ENCODE peak calls at places on chromosomes 13 and 19, in four cellular contexts. N is aorta; Z is CD4-positive, alpha-beta memory T cell; G is ascending aorta. K is an unnamed sample.

GRCh38 chr19:45408830-45409593 is 2.6 kb downstream of the POLR1G start:
- DNase-seq in N (no peak), Z (no peak), G (no peak), K (no peak)

GRCh38 chr13:98766120-98766519 is 13.6 kb upstream of the SLC15A1 start:
- DNase-seq in N (no peak), Z (no peak), G (no peak), K (no peak)

GRCh38 chr13:20340759-20341161 is 108.6 kb upstream of the GJB6 start:
- DNase-seq in N (peak; percentile 65), Z (no peak), G (no peak), K (no peak)

GRCh38 chr13:29664591-29664990 is 69.1 kb upstream of the SLC7A1 start:
- DNase-seq in N (no peak), Z (no peak), G (no peak), K (no peak)

GRCh38 chr13:33153421-33154381 is 131.9 kb downstream of the STARD13 start:
- DNase-seq in N (peak; percentile 48), Z (no peak), G (no peak), K (no peak)

GRCh38 chr19:584240-585001 is 5.3 kb upstream of the HCN2 start:
- DNase-seq in N (no peak), Z (peak; percentile 62), G (no peak), K (peak; percentile 43)

GRCh38 chr13:102993348-102993747 is 72.9 kb downstream of the SLC10A2 start:
- DNase-seq in N (no peak), Z (no peak), G (no peak), K (no peak)

GRCh38 chr13:83824561-83824960 is 57.7 kb downstream of the SLITRK1 start:
- DNase-seq in N (no peak), Z (no peak), G (no peak), K (no peak)

GRCh38 chr13:71316964-71317363 is 550.0 kb downstream of the DACH1 start:
- DNase-seq in N (no peak), Z (no peak), G (no peak), K (no peak)

GRCh38 chr19:4499855-4500254 is 18.4 kb downstream of the PLIN4 start:
- DNase-seq in N (no peak), Z (no peak), G (no peak), K (no peak)

GRCh38 chr19:10870955-10871603 is at the start of gene CARM1:
- DNase-seq in N (peak; percentile 99), Z (peak; percentile 99), G (peak; percentile 98), K (peak; percentile 99)

GRCh38 chr19:56245062-56245740 is 27.3 kb upstream of the EDDM13 start:
- DNase-seq in N (no peak), Z (no peak), G (no peak), K (no peak)

GRCh38 chr13:103883152-103883551 is 816.9 kb upstream of the SLC10A2 start:
- DNase-seq in N (peak; percentile 78), Z (no peak), G (no peak), K (peak; percentile 83)

GRCh38 chr19:4910594-4911273 is 1.4 kb downstream of the UHRF1 start:
- DNase-seq in N (no peak), Z (no peak), G (no peak), K (no peak)

GRCh38 chr13:27151798-27152599 is 19.6 kb downstream of the USP12 start:
- DNase-seq in N (no peak), Z (no peak), G (no peak), K (no peak)

GRCh38 chr13:110442946-110443632 is 118.4 kb downstream of the RAB20 start:
- DNase-seq in N (no peak), Z (no peak), G (no peak), K (no peak)

GRCh38 chr19:4570916-4571304 is 11.4 kb upstream of the SEMA6B start:
- DNase-seq in N (no peak), Z (no peak), G (no peak), K (no peak)

GRCh38 chr13:33514362-33514761 is 228.8 kb upstream of the STARD13 start:
- DNase-seq in N (no peak), Z (no peak), G (no peak), K (no peak)

GRCh38 chr19:47315125-47315821 is 5.6 kb downstream of the C5AR1 start:
- DNase-seq in N (peak; percentile 88), Z (no peak), G (peak; percentile 70), K (no peak)

GRCh38 chr19:49331616-49332055 is 3.6 kb upstream of the CD37 start:
- DNase-seq in N (peak; percentile 54), Z (peak; percentile 74), G (no peak), K (peak; percentile 23)

GRCh38 chr19:18501832-18502231 is 20.0 kb downstream of the ELL start:
- DNase-seq in N (peak; percentile 84), Z (no peak), G (no peak), K (no peak)

GRCh38 chr13:30395192-30396158 is 26.8 kb upstream of the UBE2L5 start:
- DNase-seq in N (peak; percentile 95), Z (peak; percentile 75), G (peak; percentile 85), K (peak; percentile 75)

GRCh38 chr19:46404039-46404883 is 9.1 kb downstream of the CCDC8 start:
- DNase-seq in N (peak; percentile 83), Z (no peak), G (no peak), K (no peak)

GRCh38 chr13:109743706-109744453 is 42.5 kb downstream of the IRS2 start:
- DNase-seq in N (no peak), Z (no peak), G (no peak), K (no peak)

GRCh38 chr19:2422951-2423880 is 4.2 kb downstream of the TIMM13 start:
- DNase-seq in N (no peak), Z (no peak), G (no peak), K (no peak)

GRCh38 chr19:57708641-57709354 is at the start of gene ZNF154:
- DNase-seq in N (no peak), Z (peak; percentile 43), G (no peak), K (peak; percentile 30)

GRCh38 chr13:44573790-44574465 is 2.2 kb downstream of the TSC22D1 start:
- DNase-seq in N (no peak), Z (no peak), G (no peak), K (no peak)

GRCh38 chr13:77522444-77522843 is 13.1 kb upstream of the SCEL start:
- DNase-seq in N (no peak), Z (no peak), G (no peak), K (no peak)

GRCh38 chr13:49859568-49859967 is 67.1 kb upstream of the KPNA3 start:
- DNase-seq in N (no peak), Z (no peak), G (no peak), K (no peak)

GRCh38 chr13:82654851-82655517 is 1227.3 kb downstream of the SLITRK1 start:
- DNase-seq in N (peak; percentile 86), Z (no peak), G (peak; percentile 43), K (no peak)

GRCh38 chr13:111893071-111893606 is 173.8 kb upstream of the SOX1 start:
- DNase-seq in N (no peak), Z (no peak), G (no peak), K (peak; percentile 24)

GRCh38 chr13:74730556-74731331 is 596.5 kb upstream of the KLF12 start:
- DNase-seq in N (no peak), Z (no peak), G (no peak), K (no peak)

GRCh38 chr19:17259118-17259780 is 5.3 kb downstream of the USHBP1 start:
- DNase-seq in N (no peak), Z (no peak), G (no peak), K (no peak)

GRCh38 chr13:39767791-39768564 is 112.5 kb downstream of the COG6 start:
- DNase-seq in N (no peak), Z (no peak), G (no peak), K (no peak)

GRCh38 chr19:58009666-58010301 is 7.2 kb upstream of the ZNF606 start:
- DNase-seq in N (peak; percentile 71), Z (peak; percentile 60), G (no peak), K (peak; percentile 86)

GRCh38 chr19:42477117-42477516 is 34.4 kb upstream of the CXCL17 start:
- DNase-seq in N (no peak), Z (no peak), G (no peak), K (no peak)

GRCh38 chr19:42477933-42478332 is 35.2 kb upstream of the CXCL17 start:
- DNase-seq in N (no peak), Z (no peak), G (no peak), K (no peak)

GRCh38 chr19:42478765-42479307 is 36.1 kb upstream of the CXCL17 start:
- DNase-seq in N (no peak), Z (no peak), G (no peak), K (no peak)

GRCh38 chr19:42480335-42481095 is 37.8 kb upstream of the CXCL17 start:
- DNase-seq in N (no peak), Z (peak; percentile 2), G (no peak), K (no peak)

GRCh38 chr19:42479736-42480135 is 37.0 kb upstream of the CXCL17 start:
- DNase-seq in N (no peak), Z (no peak), G (no peak), K (no peak)
- H3K27ac ChIP-seq in N (no peak overlapping the region), Z (no peak overlapping the region), G (no peak overlapping the region), K (no peak overlapping the region)

DNA sequence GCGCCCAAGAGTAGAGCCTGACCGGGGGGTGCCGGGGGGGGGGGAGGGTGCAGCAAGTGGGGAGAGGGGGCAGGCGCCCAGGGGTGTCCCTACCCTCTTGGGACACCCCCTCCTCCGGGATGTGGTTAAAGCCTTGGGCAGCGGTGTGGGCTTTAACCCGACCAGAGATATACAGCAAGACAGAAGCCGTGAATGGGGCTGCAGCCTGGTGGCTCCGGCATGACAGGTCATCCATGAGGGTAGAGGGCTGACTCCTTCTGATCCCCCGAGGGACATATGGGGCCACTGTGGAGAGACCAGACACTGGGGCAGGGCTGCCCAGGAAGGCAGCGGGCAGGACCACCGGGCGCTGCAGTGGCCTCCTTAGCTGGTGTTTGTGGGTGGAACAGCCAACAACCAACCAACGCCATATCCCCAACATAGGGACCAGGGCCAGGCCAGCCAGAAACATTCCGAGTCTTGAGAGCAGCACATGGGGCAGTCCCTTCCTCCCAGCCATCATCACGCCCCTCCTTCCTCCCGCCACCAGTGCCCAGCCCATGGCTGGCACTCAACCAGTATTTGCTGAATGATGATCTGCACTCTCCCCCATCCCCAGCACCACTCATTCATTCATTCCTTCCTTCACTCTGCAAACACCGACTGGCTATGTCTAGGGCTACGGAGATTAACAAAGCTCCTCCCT is 18.2 kb downstream of the ELAVL1 start:
- DNase-seq in N (no peak), Z (no peak), G (no peak), K (no peak)
- H3K27ac ChIP-seq in N (no peak overlapping the region), Z (no peak overlapping the region), G (no peak overlapping the region), K (no peak overlapping the region)

DNA sequence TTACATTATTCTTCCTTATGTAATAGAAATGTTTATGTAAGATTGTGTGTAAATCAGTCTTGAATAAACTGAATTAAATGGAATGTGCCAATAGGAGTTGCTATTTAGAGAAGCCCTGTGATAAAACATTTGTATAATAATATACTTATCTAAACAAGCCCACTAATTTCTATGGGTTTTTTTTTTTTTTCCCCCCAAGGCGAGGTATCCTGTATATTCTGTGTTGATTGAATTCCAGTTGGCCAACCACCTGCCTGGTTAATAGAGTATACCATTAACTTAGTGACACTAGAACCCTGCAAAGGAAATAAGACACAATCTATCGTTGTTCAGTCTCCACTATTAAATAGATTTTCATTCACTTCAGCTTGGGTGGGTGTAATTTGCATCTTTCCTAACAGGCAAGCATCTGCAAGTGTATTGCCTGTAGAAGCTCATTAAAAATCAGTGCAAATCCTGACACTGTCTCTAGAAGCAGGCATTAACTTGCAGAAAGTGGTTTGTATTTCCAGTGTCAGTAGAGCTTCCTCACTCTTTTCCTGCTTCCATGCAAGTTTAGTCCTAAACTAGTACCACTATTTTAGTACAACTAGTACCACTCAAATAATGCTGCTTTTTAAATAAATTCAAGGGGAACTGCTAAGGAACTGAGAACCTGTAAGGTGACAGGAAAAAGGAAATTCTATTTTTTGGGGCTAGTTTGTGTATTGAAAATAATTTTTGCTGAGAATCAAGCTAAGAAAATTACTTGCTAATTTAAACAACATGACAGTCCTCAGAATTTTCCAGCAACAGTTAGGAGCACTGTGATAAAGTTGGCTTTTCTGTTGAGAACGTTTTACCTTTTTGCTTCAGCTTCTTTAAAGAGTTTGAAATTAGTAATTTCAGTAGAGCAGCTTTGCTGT is 69.3 kb downstream of the LRCH1 start:
- DNase-seq in N (no peak), Z (no peak), G (no peak), K (no peak)
- H3K27ac ChIP-seq in N (no peak overlapping the region), Z (no peak overlapping the region), G (no peak overlapping the region), K (no peak overlapping the region)

GRCh38 chr19:6274756-6275155 is 5.0 kb downstream of the MLLT1 start:
- DNase-seq in N (no peak), Z (no peak), G (no peak), K (no peak)
- H3K27ac ChIP-seq in N (peak overlapping the region; percentile 65), Z (no peak overlapping the region), G (peak overlapping the region; percentile 92), K (no peak overlapping the region)

K was measured in caudate nucleus.